ENCODE peak calls at places on chromosomes 16 and 17, in five cellular contexts. One of them, this sample, is unnamed.
A peak's percentile ranks its signal among the peaks of the same experiment; 100 is the strongest.

GRCh38 chr17:51805765-51806164 is 352.7 kb downstream of the CA10 start:
- DNase-seq in H1: no peak
- DNase-seq in esophagus muscularis mucosa: no peak
- DNase-seq in transverse colon: no peak
- DNase-seq in SK-N-SH: no peak
- DNase-seq in this sample: no peak

GRCh38 chr17:35743911-35744328 is 9.1 kb downstream of the GAS2L2 start:
- DNase-seq in H1: no peak
- DNase-seq in SK-N-SH: peak; percentile 14
- DNase-seq in esophagus muscularis mucosa: no peak
- DNase-seq in transverse colon: no peak
- DNase-seq in this sample: no peak

GRCh38 chr17:71217769-71218168 is 903.1 kb upstream of the SOX9 start:
- DNase-seq in transverse colon: no peak
- DNase-seq in esophagus muscularis mucosa: no peak
- DNase-seq in SK-N-SH: no peak
- DNase-seq in H1: no peak
- DNase-seq in this sample: no peak

GRCh38 chr17:62628845-62629555 is 1.5 kb downstream of the MRC2 start:
- DNase-seq in H1: no peak
- DNase-seq in transverse colon: no peak
- DNase-seq in esophagus muscularis mucosa: no peak
- DNase-seq in SK-N-SH: peak; percentile 90
- DNase-seq in this sample: no peak

GRCh38 chr17:73434154-73434553 is 122.4 kb upstream of the CDC42EP4 start:
- DNase-seq in transverse colon: no peak
- DNase-seq in H1: no peak
- DNase-seq in SK-N-SH: no peak
- DNase-seq in esophagus muscularis mucosa: no peak
- DNase-seq in this sample: no peak

GRCh38 chr17:82108038-82108998 is 10.3 kb upstream of the FASN start:
- DNase-seq in esophagus muscularis mucosa: no peak
- DNase-seq in SK-N-SH: no peak
- DNase-seq in H1: no peak
- DNase-seq in transverse colon: no peak
- DNase-seq in this sample: no peak

GRCh38 chr17:49442051-49442450 is 27.4 kb upstream of the PHB1 start:
- DNase-seq in esophagus muscularis mucosa: no peak
- DNase-seq in transverse colon: no peak
- DNase-seq in H1: no peak
- DNase-seq in SK-N-SH: no peak
- DNase-seq in this sample: peak; percentile 43

GRCh38 chr17:45431531-45432404 is 902 bp downstream of the ARHGAP27 start:
- DNase-seq in transverse colon: peak; percentile 96
- DNase-seq in SK-N-SH: peak; percentile 92
- DNase-seq in esophagus muscularis mucosa: no peak
- DNase-seq in H1: peak; percentile 63
- DNase-seq in this sample: peak; percentile 93

GRCh38 chr16:11626657-11627291 is 40.1 kb upstream of the LITAF start:
- DNase-seq in esophagus muscularis mucosa: no peak
- DNase-seq in H1: no peak
- DNase-seq in SK-N-SH: no peak
- DNase-seq in transverse colon: no peak
- DNase-seq in this sample: no peak

GRCh38 chr16:53817117-53817516 is 113.2 kb downstream of the FTO start:
- DNase-seq in esophagus muscularis mucosa: no peak
- DNase-seq in H1: no peak
- DNase-seq in transverse colon: no peak
- DNase-seq in SK-N-SH: no peak
- DNase-seq in this sample: no peak

GRCh38 chr16:82995927-82996441 is 369.2 kb downstream of the CDH13 start:
- DNase-seq in transverse colon: peak; percentile 23
- DNase-seq in SK-N-SH: no peak
- DNase-seq in esophagus muscularis mucosa: no peak
- DNase-seq in H1: no peak
- DNase-seq in this sample: no peak
- H3K4me3 ChIP-seq in transverse colon: no peak overlapping the region
- H3K4me3 ChIP-seq in SK-N-SH: peak overlapping the region; percentile 31
- H3K4me3 ChIP-seq in esophagus muscularis mucosa: peak overlapping the region; percentile 18
- H3K4me3 ChIP-seq in H1: no peak overlapping the region
- H3K4me3 ChIP-seq in this sample: peak overlapping the region; percentile 0

GRCh38 chr17:43660816-43661493 is 767 bp downstream of the MEOX1 start:
- DNase-seq in SK-N-SH: no peak
- DNase-seq in transverse colon: no peak
- DNase-seq in esophagus muscularis mucosa: no peak
- DNase-seq in H1: no peak
- DNase-seq in this sample: no peak
- TF ChIP-seq EP300 in SK-N-SH: no peak
- TF ChIP-seq EP300 in transverse colon: no peak
- TF ChIP-seq EP300 in esophagus muscularis mucosa: no peak
- TF ChIP-seq EP300 in H1: no peak
- TF ChIP-seq EP300 in this sample: no peak

DNA sequence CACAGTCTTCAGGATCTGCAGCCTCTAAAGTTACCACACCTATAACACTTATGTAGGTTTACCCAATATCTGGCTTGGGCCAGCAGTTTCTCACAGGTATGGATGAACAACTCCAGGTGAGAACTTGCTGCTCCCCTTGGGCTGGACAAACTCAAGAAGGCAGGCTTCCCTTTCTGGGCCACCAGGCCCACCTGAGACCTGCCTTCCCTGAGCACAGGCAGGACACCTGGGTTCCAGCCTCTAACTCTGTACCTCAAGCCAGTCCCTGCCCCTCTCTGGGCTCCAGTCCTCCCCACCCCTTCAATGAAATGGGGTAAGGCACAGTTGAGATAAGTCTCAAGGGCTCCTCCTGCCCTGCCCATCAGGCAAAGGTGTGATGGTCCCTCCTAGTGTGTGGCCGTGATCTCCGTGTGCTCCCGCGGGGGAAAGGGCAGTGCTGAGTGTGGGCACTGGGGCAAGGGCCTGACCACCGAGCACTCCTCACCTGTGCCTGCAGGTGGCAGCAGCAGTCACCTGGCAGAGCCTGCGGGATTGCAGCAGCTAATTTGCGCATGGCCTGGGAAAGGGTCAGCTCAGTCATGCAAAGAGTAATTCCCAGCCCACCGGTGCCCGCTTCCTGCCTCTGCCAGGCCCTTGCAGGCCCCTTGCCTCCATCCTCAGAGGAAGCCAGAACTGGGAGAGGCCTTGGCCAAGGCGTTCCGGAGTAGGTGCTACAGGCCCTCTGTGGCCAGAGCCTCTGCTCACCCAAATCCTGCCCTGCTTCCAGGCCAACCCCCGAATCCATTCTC is 28.2 kb upstream of the ADGRG1 start:
- DNase-seq in H1: peak; percentile 59
- DNase-seq in esophagus muscularis mucosa: no peak
- DNase-seq in SK-N-SH: peak; percentile 67
- DNase-seq in transverse colon: peak; percentile 75
- DNase-seq in this sample: peak; percentile 74
- H3K9me3 ChIP-seq in H1: no peaks in the 10 kb centered on the region
- H3K9me3 ChIP-seq in esophagus muscularis mucosa: peaks cover 22% of the 10 kb centered on the region
- H3K9me3 ChIP-seq in SK-N-SH: peaks cover 5% of the 10 kb centered on the region
- H3K9me3 ChIP-seq in transverse colon: no peaks in the 10 kb centered on the region
- H3K9me3 ChIP-seq in this sample: no peaks in the 10 kb centered on the region

GRCh38 chr17:7382901-7383300 is 2.0 kb downstream of the TNK1 start:
- DNase-seq in esophagus muscularis mucosa: peak; percentile 64
- DNase-seq in H1: no peak
- DNase-seq in transverse colon: no peak
- DNase-seq in SK-N-SH: no peak
- DNase-seq in this sample: no peak

GRCh38 chr17:7383371-7383741 is 2.5 kb downstream of the TNK1 start:
- DNase-seq in esophagus muscularis mucosa: no peak
- DNase-seq in transverse colon: no peak
- DNase-seq in SK-N-SH: no peak
- DNase-seq in H1: no peak
- DNase-seq in this sample: no peak

GRCh38 chr17:7380855-7381683 is at the start of gene TNK1:
- DNase-seq in H1: no peak
- DNase-seq in transverse colon: peak; percentile 87
- DNase-seq in esophagus muscularis mucosa: no peak
- DNase-seq in SK-N-SH: peak; percentile 64
- DNase-seq in this sample: no peak

GRCh38 chr17:7379134-7379533 is 1.8 kb upstream of the TNK1 start:
- DNase-seq in esophagus muscularis mucosa: no peak
- DNase-seq in transverse colon: no peak
- DNase-seq in SK-N-SH: no peak
- DNase-seq in H1: no peak
- DNase-seq in this sample: no peak

DNA sequence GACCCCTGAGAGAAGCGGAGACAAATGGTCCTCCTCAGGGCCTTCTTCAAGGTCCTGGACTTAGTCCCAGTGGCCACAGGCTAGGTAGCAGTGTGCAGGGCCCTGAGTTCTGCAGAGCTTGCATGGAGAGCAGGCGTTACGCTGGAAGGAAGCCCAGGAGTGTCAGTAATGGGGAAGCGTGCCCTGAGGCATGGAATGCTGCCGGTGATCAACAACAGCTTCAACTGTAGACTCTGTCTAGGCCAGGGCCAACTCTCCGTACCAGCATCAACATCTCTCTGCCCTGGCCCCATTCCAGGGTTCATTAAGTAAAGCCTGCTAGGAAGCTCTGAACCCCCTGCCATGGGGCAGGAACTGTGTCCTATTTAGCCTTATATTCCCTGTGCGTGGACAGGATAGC is 568 bp upstream of the TNK1 start:
- DNase-seq in esophagus muscularis mucosa: no peak
- DNase-seq in H1: no peak
- DNase-seq in SK-N-SH: peak; percentile 54
- DNase-seq in transverse colon: peak; percentile 68
- DNase-seq in this sample: peak; percentile 76
- H3K4me3 ChIP-seq in esophagus muscularis mucosa: peak overlapping the region; percentile 66
- H3K4me3 ChIP-seq in H1: peak overlapping the region; percentile 72
- H3K4me3 ChIP-seq in SK-N-SH: no peak overlapping the region
- H3K4me3 ChIP-seq in transverse colon: peak overlapping the region; percentile 53
- H3K4me3 ChIP-seq in this sample: peak overlapping the region; percentile 63

GRCh38 chr16:85556456-85557082 is 56.6 kb upstream of the GSE1 start:
- DNase-seq in H1: no peak
- DNase-seq in esophagus muscularis mucosa: no peak
- DNase-seq in SK-N-SH: peak; percentile 77
- DNase-seq in transverse colon: peak; percentile 72
- DNase-seq in this sample: no peak

GRCh38 chr16:85555549-85556455 is 57.3 kb upstream of the GSE1 start:
- DNase-seq in SK-N-SH: peak; percentile 87
- DNase-seq in transverse colon: peak; percentile 75
- DNase-seq in esophagus muscularis mucosa: no peak
- DNase-seq in H1: no peak
- DNase-seq in this sample: no peak

GRCh38 chr16:85554114-85554790 is 58.9 kb upstream of the GSE1 start:
- DNase-seq in SK-N-SH: peak; percentile 82
- DNase-seq in esophagus muscularis mucosa: no peak
- DNase-seq in transverse colon: peak; percentile 83
- DNase-seq in H1: no peak
- DNase-seq in this sample: peak; percentile 86

GRCh38 chr16:85553436-85554113 is 59.5 kb upstream of the GSE1 start:
- DNase-seq in esophagus muscularis mucosa: no peak
- DNase-seq in H1: no peak
- DNase-seq in SK-N-SH: no peak
- DNase-seq in transverse colon: peak; percentile 70
- DNase-seq in this sample: no peak

GRCh38 chr16:85554791-85555548 is 58.2 kb upstream of the GSE1 start:
- DNase-seq in H1: no peak
- DNase-seq in transverse colon: peak; percentile 66
- DNase-seq in esophagus muscularis mucosa: no peak
- DNase-seq in SK-N-SH: no peak
- DNase-seq in this sample: no peak
- TF ChIP-seq EP300 in H1: no peak
- TF ChIP-seq EP300 in transverse colon: no peak
- TF ChIP-seq EP300 in esophagus muscularis mucosa: no peak
- TF ChIP-seq EP300 in SK-N-SH: no peak
- TF ChIP-seq EP300 in this sample: no peak

This sample was measured in suprapubic skin.